ENCODE peak calls at places on chromosomes 4 and X, in four cellular contexts. B is thyroid gland; L is CD8-positive, alpha-beta T cell; O is astrocyte. H is an unnamed sample. For H3K9me3 and H3K4me1, the result is how much of the 10 kb centered on the place peaks cover.

GRCh38 chr4:106418444-106418843 is 49.9 kb upstream of the GIMD1 start:
- DNase-seq in B (no peak), L (no peak), O (no peak), H (no peak)

GRCh38 chrX:109281478-109282275 is 200.2 kb downstream of the GUCY2F start:
- DNase-seq in B (no peak), L (no peak), O (peak), H (no peak)

GRCh38 chr4:153528705-153529493 is 62.7 kb downstream of the TMEM131L start:
- DNase-seq in B (no peak), L (no peak), O (no peak), H (no peak)

GRCh38 chr4:115844180-115844579 is 730.8 kb upstream of the NDST4 start:
- DNase-seq in B (no peak), L (no peak), O (no peak), H (no peak)

GRCh38 chrX:39591099-39591498 is 506.7 kb downstream of the BCOR start:
- DNase-seq in B (no peak), L (no peak), O (no peak), H (no peak)

GRCh38 chr4:40255722-40256281 is 59.0 kb downstream of the RHOH start:
- DNase-seq in B (no peak), L (no peak), O (peak), H (no peak)

GRCh38 chr4:3401436-3402171 is 40.2 kb upstream of the HGFAC start:
- DNase-seq in B (no peak), L (no peak), O (peak), H (no peak)

GRCh38 chr4:128571747-128572146 is 237.8 kb upstream of the JADE1 start:
- DNase-seq in B (no peak), L (no peak), O (peak), H (no peak)

GRCh38 chrX:28178206-28178605 is 197.0 kb upstream of the DCAF8L1 start:
- DNase-seq in B (no peak), L (no peak), O (no peak), H (no peak)

GRCh38 chr4:13329963-13330362 is 154.2 kb downstream of the RAB28 start:
- DNase-seq in B (no peak), L (no peak), O (peak), H (no peak)

DNA sequence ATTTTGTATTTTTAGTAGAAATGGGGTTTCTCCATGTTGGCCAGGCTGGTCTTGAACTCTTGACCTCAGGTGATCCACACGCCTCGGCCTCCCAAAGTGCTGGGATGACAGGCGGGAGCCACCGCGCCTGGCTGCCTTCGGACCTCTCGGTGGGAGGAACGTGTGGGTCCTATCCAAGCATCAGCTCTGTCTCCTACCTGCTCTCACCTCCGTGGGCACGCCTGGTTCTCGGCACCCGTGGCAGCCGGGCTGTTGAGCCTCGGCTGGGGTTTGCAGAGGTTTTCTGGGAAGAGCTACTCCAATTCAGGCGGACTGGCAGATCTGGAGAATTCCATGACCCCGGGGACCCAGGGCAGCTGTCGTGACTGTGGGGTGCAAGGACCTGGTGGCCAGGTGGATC is 23.6 kb upstream of the PPP2R3B start:
- DNase-seq in B (no peak), L (no peak), O (no peak), H (no peak)
- H3K9me3 ChIP-seq in B (under half), L (under half), O (under half), H (under half)

DNA sequence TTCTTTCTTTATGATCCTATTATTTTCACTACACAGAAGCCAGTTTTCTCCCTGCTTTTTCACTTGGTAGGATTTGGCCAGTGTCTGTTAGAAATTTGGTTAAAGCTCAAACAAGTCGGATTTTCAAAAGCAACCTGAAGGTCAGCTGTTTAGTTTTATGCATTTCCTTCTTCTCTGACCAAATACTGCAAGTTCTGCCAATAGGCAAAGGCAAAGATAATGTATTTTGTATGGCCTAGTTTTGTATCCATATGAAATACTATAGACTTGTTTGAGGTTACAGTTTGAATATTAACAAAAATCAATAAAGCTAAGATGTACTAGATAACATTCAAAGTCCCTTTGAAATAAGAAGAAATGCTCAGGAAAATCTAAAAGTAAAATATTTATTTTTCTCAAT is 439.4 kb downstream of the TRIML1 start:
- DNase-seq in B (no peak), L (no peak), O (no peak), H (no peak)
- H3K4me1 ChIP-seq in B (under half), L (under half), O (under half), H (under half)

DNA sequence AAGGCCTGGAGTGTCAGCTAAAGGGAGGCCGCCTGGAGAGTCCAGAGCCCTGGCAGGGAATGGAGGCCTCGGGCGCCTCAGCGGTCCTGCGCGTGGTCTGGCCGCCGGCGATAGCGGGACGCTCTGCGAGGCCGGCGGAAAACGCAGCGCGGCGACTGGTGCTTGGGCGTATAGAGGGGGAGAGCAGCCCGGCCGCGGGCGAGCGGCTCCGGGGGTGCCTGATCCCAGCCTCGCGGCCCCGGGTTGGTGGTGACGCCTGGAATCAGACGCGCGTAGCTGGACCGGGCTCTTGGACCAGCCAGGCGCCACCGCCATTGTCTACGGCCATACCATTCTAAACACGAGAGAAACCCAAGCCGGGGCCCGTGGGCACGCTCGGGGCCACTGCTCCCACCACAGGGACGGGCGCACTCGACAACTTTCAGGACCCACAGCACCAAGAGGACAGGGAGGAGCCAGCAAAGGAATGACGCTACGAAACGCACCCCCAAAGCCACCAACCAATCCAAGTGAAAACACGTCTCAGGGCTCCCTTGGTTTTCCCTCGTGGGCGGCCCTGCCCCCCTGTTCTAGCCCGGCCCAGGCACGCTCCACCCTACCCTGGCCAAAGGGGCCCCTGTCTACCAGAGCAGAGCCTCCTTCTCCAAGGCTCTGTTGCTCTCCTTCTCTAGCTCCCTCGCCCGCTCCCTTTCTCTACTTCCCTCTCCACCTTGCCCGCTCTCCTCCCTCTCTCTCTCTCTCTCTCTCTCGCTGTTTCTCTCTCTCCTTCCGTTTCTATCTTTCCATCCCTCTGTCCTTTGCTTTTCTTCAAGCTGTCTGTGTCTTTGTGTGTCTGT is 7.8 kb downstream of the FRG2 start:
- DNase-seq in B (no peak), L (no peak), O (no peak), H (no peak)
- H3K4me3 ChIP-seq in B (no peak), L (no peak), O (no peak), H (no peak)

GRCh38 chrX:46506076-46506475 is 39.1 kb downstream of the ZNF674 start:
- DNase-seq in B (no peak), L (no peak), O (no peak), H (no peak)
- H3K9me3 ChIP-seq in B (under half), L (under half), O (under half), H (under half)

GRCh38 chrX:153640045-153640686 is 6.8 kb upstream of the DUSP9 start:
- DNase-seq in B (no peak), L (no peak), O (no peak), H (no peak)
- H3K4me1 ChIP-seq in B (under half), L (under half), O (under half), H (under half)

DNA sequence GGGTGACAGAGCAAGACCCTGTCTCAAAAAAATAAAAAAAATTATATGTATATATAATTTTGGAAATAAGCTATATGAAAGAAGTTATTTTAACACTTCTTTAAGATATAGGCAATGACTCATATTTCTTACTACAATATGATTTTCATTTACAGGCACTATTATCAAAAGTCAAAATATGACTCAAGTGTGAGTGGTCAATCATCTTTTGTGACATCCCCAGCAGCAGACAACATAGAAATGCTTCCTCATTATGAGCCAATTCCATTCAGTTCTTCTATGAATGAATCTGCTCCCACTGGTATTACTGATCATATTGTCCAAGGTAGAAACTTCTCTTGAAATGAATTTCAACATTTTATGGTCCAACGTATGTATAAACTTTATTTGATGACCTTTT is 20.8 kb downstream of the OCIAD1 start:
- DNase-seq in B (no peak), L (no peak), O (no peak), H (no peak)
- H3K4me3 ChIP-seq in B (no peak), L (no peak), O (no peak), H (no peak)

GRCh38 chr4:7487464-7487863 is 52.7 kb upstream of the PSAPL1 start:
- DNase-seq in B (no peak), L (no peak), O (no peak), H (no peak)
- H3K9me3 ChIP-seq in B (under half), L (under half), O (under half), H (under half)

DNA sequence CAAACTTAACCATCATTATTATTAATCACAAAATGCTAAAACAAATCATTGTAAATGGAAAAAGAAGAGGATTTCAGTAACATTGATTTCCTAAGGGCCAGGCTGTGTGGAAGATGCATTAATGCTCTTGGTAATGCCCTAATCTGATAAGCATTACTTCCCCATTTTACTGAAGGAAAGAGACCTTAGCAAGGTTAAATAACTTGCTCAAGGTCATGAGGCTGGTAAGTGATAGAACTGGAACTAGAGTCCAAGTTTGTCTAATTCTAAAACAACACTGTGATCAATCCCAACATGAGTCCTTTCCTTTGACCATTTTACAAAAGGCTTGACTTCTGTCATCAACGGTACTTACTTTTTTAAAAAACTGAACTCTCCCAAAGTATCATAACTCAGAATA is 32.6 kb downstream of the ADAMTS3 start:
- DNase-seq in B (no peak), L (no peak), O (no peak), H (no peak)
- H3K4me1 ChIP-seq in B (under half), L (under half), O (under half), H (under half)

GRCh38 chr4:15339732-15340131 is 88.1 kb upstream of the C1QTNF7 start:
- DNase-seq in B (no peak), L (no peak), O (no peak), H (no peak)
- H3K4me3 ChIP-seq in B (no peak), L (no peak), O (no peak), H (peak)

H was measured in esophagus squamous epithelium.